ENCODE peak calls at places on chromosomes 2 and 18, in five cellular contexts. C, F, D, I and N are unnamed samples. For H3K9me3 and H3K4me1, the result is how much of the 10 kb centered on the place peaks cover.

GRCh38 chr2:232543491-232543890 is 4.0 kb downstream of the CHRNG start:
- DNase-seq in F (no peak), D (peak), C (no peak), I (no peak), N (no peak)

GRCh38 chr2:162025121-162025911 is 48.7 kb downstream of the DPP4 start:
- DNase-seq in C (no peak), F (no peak), I (peak), D (no peak), N (no peak)

GRCh38 chr2:241009601-241010530 is 11.4 kb downstream of the SNED1 start:
- DNase-seq in C (peak), I (peak), D (peak), F (peak), N (peak)

GRCh38 chr2:186853871-186854435 is 5.0 kb upstream of the ZSWIM2 start:
- DNase-seq in C (no peak), D (no peak), F (no peak), I (peak), N (no peak)

GRCh38 chr2:121992700-121993099 is 237.2 kb downstream of the TSN start:
- DNase-seq in I (no peak), C (no peak), F (no peak), D (no peak), N (no peak)

GRCh38 chr2:142127248-142127647 is 3.6 kb downstream of the LRP1B start:
- DNase-seq in C (no peak), F (no peak), I (no peak), D (no peak), N (no peak)

GRCh38 chr2:51413726-51414125 is 381.8 kb upstream of the NRXN1 start:
- DNase-seq in I (peak), F (no peak), D (no peak), C (no peak), N (no peak)

GRCh38 chr2:101125374-101125773 is 25.8 kb downstream of the TBC1D8 start:
- DNase-seq in D (no peak), F (no peak), I (no peak), C (no peak), N (no peak)

GRCh38 chr2:21276163-21276562 is 152.4 kb downstream of the TDRD15 start:
- DNase-seq in C (no peak), D (no peak), I (no peak), F (no peak), N (no peak)

GRCh38 chr2:187055463-187055862 is 206.5 kb upstream of the ZSWIM2 start:
- DNase-seq in I (no peak), D (no peak), C (peak), F (no peak), N (no peak)

GRCh38 chr2:183037281-183037659 is 987 bp downstream of the NCKAP1 start:
- DNase-seq in I (peak), F (no peak), C (no peak), D (no peak), N (no peak)

GRCh38 chr18:48983793-48984437 is 33.1 kb upstream of the SMAD7 start:
- DNase-seq in D (no peak), I (peak), F (no peak), C (peak), N (no peak)

GRCh38 chr2:71889991-71890684 is 257.5 kb downstream of the CYP26B1 start:
- DNase-seq in F (no peak), I (peak), D (no peak), C (no peak), N (no peak)

GRCh38 chr2:237697586-237698337 is 70.4 kb downstream of the LRRFIP1 start:
- DNase-seq in F (no peak), I (no peak), D (no peak), C (peak), N (peak)

GRCh38 chr2:228657807-228658402 is 476.4 kb upstream of the SPHKAP start:
- DNase-seq in D (no peak), I (peak), F (no peak), C (no peak), N (no peak)

GRCh38 chr18:80171190-80171872 is 62.3 kb downstream of the ADNP2 start:
- DNase-seq in D (no peak), C (peak), F (peak), I (peak), N (no peak)

GRCh38 chr18:37019157-37019571 is 190.2 kb downstream of the KIAA1328 start:
- DNase-seq in F (no peak), I (peak), C (no peak), D (no peak), N (no peak)

GRCh38 chr18:76519156-76519549 is 24.1 kb upstream of the ZNF516 start:
- DNase-seq in F (peak), I (no peak), D (no peak), C (peak), N (no peak)

GRCh38 chr2:156537147-156537546 is 101.0 kb downstream of the GPD2 start:
- DNase-seq in F (no peak), C (no peak), I (peak), D (no peak), N (no peak)

GRCh38 chr2:43125090-43125998 is 101.1 kb downstream of the ZFP36L2 start:
- DNase-seq in D (peak), C (no peak), I (no peak), F (no peak), N (no peak)

GRCh38 chr2:150624001-150624401 is 136.5 kb upstream of the RND3 start:
- DNase-seq in D (no peak), C (peak), F (no peak), I (no peak), N (no peak)

GRCh38 chr2:100919316-100919715 is 82.8 kb upstream of the RPL31 start:
- DNase-seq in C (no peak), D (no peak), I (no peak), F (no peak), N (no peak)

GRCh38 chr18:1708006-1708405 is 803.3 kb downstream of the ADCYAP1 start:
- DNase-seq in I (no peak), C (no peak), F (no peak), D (no peak), N (no peak)

GRCh38 chr2:61750624-61751023 is 103.2 kb downstream of the FAM161A start:
- DNase-seq in D (no peak), C (no peak), F (no peak), I (peak), N (no peak)

GRCh38 chr2:185793532-185794073 is 55.0 kb downstream of the FSIP2 start:
- DNase-seq in D (no peak), C (no peak), I (no peak), F (no peak), N (no peak)

GRCh38 chr2:208311321-208311720 is 45.3 kb downstream of the PIKFYVE start:
- DNase-seq in I (no peak), D (no peak), F (no peak), C (no peak), N (no peak)

GRCh38 chr18:27184115-27185024 is 738 bp downstream of the CHST9 start:
- DNase-seq in F (no peak), I (no peak), D (no peak), C (no peak), N (peak)

GRCh38 chr2:152743004-152743403 is 24.6 kb downstream of the ARL6IP6 start:
- DNase-seq in C (no peak), D (no peak), F (no peak), I (no peak), N (no peak)

GRCh38 chr2:53460347-53460746 is 307.3 kb upstream of the CHAC2 start:
- DNase-seq in C (no peak), F (no peak), I (no peak), D (no peak), N (no peak)

GRCh38 chr2:223203971-223204370 is 152.0 kb downstream of the KCNE4 start:
- DNase-seq in I (peak), D (no peak), F (no peak), C (no peak), N (no peak)

GRCh38 chr18:11004294-11004693 is 145.1 kb downstream of the PIEZO2 start:
- DNase-seq in F (no peak), I (peak), D (no peak), C (no peak), N (no peak)

DNA sequence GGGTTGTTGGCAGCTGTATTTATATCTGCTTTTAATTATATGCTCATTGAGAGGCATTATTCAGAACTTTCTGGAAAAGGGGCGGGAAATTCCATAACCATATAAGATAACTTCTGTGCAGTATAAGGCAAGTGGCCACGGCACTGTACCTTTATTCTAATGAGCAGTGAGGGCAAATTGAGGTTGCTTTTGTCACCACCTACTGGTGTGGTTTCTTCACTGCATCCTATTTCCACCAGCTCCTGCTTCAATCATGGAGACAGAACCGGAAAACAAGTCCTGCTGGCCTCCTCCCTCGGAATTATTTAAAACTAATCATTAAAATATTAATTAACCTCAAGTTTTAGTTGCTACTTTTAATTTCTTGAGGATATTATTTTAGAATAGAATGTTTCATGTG is 759.4 kb downstream of the CBLN2 start:
- DNase-seq in D (no peak), I (no peak), C (no peak), F (no peak), N (no peak)
- H3K9me3 ChIP-seq in D (under half), I (under half), C (under half), F (under half), N (under half)

GRCh38 chr18:61703508-61703907 is 189.3 kb downstream of the RNF152 start:
- DNase-seq in I (peak), F (no peak), D (no peak), C (no peak), N (no peak)
- H3K4me1 ChIP-seq in I (under half), F (under half), D (under half), C (under half), N (under half)

GRCh38 chr18:55635439-55635838 is 47.4 kb upstream of the TCF4 start:
- DNase-seq in D (no peak), F (no peak), I (no peak), C (no peak), N (no peak)
- H3K9me3 ChIP-seq in D (under half), F (under half), I (under half), C (under half), N (under half)

GRCh38 chr18:75201273-75201898 is 7.6 kb downstream of the PTGR3 start:
- DNase-seq in I (no peak), D (no peak), C (no peak), F (no peak), N (no peak)
- H3K4me1 ChIP-seq in I (under half), D (half or more), C (under half), F (under half), N (half or more)

GRCh38 chr2:172531309-172531708 is 24.6 kb upstream of the PDK1 start:
- DNase-seq in C (no peak), I (no peak), F (no peak), D (no peak), N (no peak)

DNA sequence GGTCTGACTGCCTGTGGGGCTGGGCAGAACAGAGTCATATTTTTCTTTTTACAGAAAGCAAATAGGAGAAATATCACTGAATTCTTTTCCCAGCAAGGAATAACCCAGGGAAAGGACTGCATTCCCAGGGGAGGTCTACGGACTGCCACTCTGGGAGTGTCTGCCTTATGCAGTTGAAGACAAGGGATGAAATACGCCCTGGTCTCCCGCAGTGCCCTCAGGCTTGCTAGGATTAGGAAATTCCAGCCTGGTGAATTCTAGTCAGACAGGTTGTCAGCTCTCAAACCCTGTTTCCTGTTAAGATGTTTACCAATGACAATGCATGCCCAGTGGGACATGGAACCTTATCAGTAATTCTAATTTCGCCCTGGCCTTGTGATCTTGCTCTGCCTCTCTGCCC is 30.3 kb upstream of the PDK1 start:
- DNase-seq in F (no peak), C (no peak), D (no peak), I (no peak), N (no peak)
- H3K9me3 ChIP-seq in F (under half), C (under half), D (under half), I (under half), N (under half)

GRCh38 chr2:227155395-227155794 is 8.6 kb downstream of the COL4A4 start:
- DNase-seq in F (no peak), D (no peak), I (no peak), C (no peak), N (no peak)

GRCh38 chr2:227154976-227155375 is 9.0 kb downstream of the COL4A4 start:
- DNase-seq in D (no peak), C (no peak), F (peak), I (peak), N (no peak)

GRCh38 chr2:227153307-227153706 is 10.7 kb downstream of the COL4A4 start:
- DNase-seq in I (no peak), D (no peak), C (no peak), F (no peak), N (no peak)

GRCh38 chr2:227152093-227152766 is 11.8 kb downstream of the COL4A4 start:
- DNase-seq in D (no peak), I (no peak), C (no peak), F (no peak), N (no peak)

GRCh38 chr2:227153766-227154486 is 10.1 kb downstream of the COL4A4 start:
- DNase-seq in I (no peak), D (no peak), C (no peak), F (no peak), N (no peak)
- H3K4me1 ChIP-seq in I (under half), D (under half), C (under half), F (under half), N (under half)

GRCh38 chr2:74489906-74490305 is 7.0 kb downstream of the TTC31 start:
- DNase-seq in D (no peak), I (no peak), C (no peak), F (no peak), N (peak)
- H3K9me3 ChIP-seq in D (under half), I (under half), C (under half), F (under half), N (under half)

DNA sequence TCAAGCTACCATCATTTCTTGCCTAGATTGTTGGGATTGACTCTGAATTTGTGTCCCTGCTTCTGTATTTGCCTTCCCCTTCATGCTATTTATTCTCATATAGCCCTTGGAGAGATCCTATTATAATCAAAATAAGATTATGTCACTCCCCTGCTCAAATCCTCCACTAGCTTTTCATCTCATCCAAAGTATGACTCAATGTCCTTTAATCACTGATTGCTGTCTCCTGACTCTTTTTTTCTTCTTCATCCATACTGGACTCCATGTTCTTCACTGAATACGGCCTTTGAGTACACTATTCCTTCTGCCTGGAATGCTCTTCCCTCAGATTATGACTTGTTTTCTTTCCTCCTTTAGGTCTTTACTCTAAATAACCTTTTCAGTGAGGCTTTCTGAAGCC is 4.9 kb downstream of the RBKS start:
- DNase-seq in F (no peak), I (peak), C (no peak), D (no peak), N (no peak)
- H3K4me1 ChIP-seq in F (under half), I (under half), C (under half), D (under half), N (under half)

DNA sequence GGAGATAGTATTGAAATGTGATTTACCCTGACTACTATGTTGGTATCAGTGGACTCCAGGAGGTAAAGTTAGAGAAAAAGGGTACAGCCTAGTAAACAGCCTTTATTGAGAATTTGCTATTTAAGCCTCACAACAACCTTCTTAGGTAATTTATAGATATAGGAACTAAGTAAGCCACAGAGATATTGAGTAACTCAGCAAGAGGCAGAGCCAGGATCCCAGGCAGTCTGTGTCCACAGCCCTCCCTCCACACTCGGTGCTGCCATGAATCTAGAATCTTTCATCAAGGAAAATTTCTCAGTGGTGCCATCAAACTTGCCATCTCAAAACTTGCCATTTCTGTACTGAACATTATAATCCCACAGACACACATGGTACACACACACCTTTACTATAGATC is 170.9 kb downstream of the CAPN13 start:
- DNase-seq in C (no peak), I (no peak), D (no peak), F (no peak), N (no peak)
- H3K9me3 ChIP-seq in C (under half), I (under half), D (under half), F (under half), N (under half)

GRCh38 chr2:38539086-38539485 is 63.6 kb downstream of the HNRNPLL start:
- DNase-seq in I (no peak), F (no peak), D (no peak), C (no peak), N (no peak)
- H3K4me1 ChIP-seq in I (under half), F (under half), D (under half), C (under half), N (under half)